ENCODE peak calls at places on chromosomes 6 and 20, in nine cellular contexts. V, T, I, A, R, W, N, P and D are unnamed samples.

GRCh38 chr6:3108746-3109414 is 9.6 kb upstream of the BPHL start:
- DNase-seq in V (no peak), T (no peak), I (no peak), A (no peak), R (no peak), W (no peak), N (no peak), P (no peak), D (peak; percentile 5)

GRCh38 chr20:1669304-1669703 is 11.7 kb upstream of the SIRPG start:
- DNase-seq in V (peak; percentile 54), T (no peak), I (no peak), A (no peak), R (peak; percentile 62), W (no peak), N (no peak), P (no peak), D (no peak)

GRCh38 chr6:35034411-35035171 is 106.5 kb downstream of the TCP11 start:
- DNase-seq in V (peak; percentile 71), T (no peak), I (no peak), A (peak; percentile 87), R (no peak), W (peak; percentile 53), N (peak; percentile 7), P (no peak), D (no peak)

GRCh38 chr6:45376310-45377040 is 1.3 kb downstream of the SUPT3H start:
- DNase-seq in V (no peak), T (no peak), I (no peak), A (no peak), R (peak; percentile 56), W (peak; percentile 6), N (no peak), P (no peak), D (peak; percentile 84)

GRCh38 chr6:42390228-42390934 is 61.3 kb downstream of the TRERF1 start:
- DNase-seq in V (no peak), T (no peak), I (no peak), A (no peak), R (no peak), W (no peak), N (no peak), P (no peak), D (no peak)

GRCh38 chr6:143165315-143165855 is 104.7 kb downstream of the AIG1 start:
- DNase-seq in V (no peak), T (no peak), I (no peak), A (no peak), R (no peak), W (no peak), N (no peak), P (no peak), D (no peak)

GRCh38 chr20:20094410-20094809 is 42.1 kb downstream of the CFAP61 start:
- DNase-seq in V (no peak), T (no peak), I (no peak), A (no peak), R (no peak), W (no peak), N (no peak), P (no peak), D (no peak)

GRCh38 chr6:157398151-157398550 is 17.2 kb downstream of the ZDHHC14 start:
- DNase-seq in V (no peak), T (no peak), I (no peak), A (no peak), R (no peak), W (no peak), N (no peak), P (no peak), D (no peak)

GRCh38 chr6:7763896-7764295 is 38.0 kb downstream of the BMP6 start:
- DNase-seq in V (no peak), T (no peak), I (no peak), A (no peak), R (no peak), W (no peak), N (no peak), P (no peak), D (no peak)

GRCh38 chr6:136791296-136792065 is 796 bp downstream of the MAP3K5 start:
- DNase-seq in V (peak; percentile 66), T (peak; percentile 41), I (peak; percentile 57), A (peak; percentile 73), R (peak; percentile 73), W (peak; percentile 58), N (peak; percentile 61), P (no peak), D (peak; percentile 62)

GRCh38 chr6:62492192-62492822 is 206.3 kb upstream of the KHDRBS2 start:
- DNase-seq in V (no peak), T (no peak), I (no peak), A (no peak), R (no peak), W (no peak), N (no peak), P (no peak), D (no peak)

GRCh38 chr20:32777177-32777956 is 15.2 kb downstream of the DNMT3B start:
- DNase-seq in V (no peak), T (no peak), I (no peak), A (no peak), R (no peak), W (no peak), N (no peak), P (no peak), D (peak; percentile 10)

GRCh38 chr20:35264755-35265154 is 13.2 kb downstream of the MMP24OS start:
- DNase-seq in V (no peak), T (no peak), I (no peak), A (no peak), R (peak; percentile 45), W (peak; percentile 55), N (peak; percentile 50), P (no peak), D (no peak)

GRCh38 chr6:93779086-93779858 is 359.9 kb upstream of the EPHA7 start:
- DNase-seq in V (peak; percentile 20), T (no peak), I (peak; percentile 23), A (no peak), R (peak; percentile 92), W (no peak), N (no peak), P (no peak), D (peak; percentile 85)
- TF ChIP-seq CTCF in V (peak; percentile 56), T (no peak), I (no peak), A (no peak), R (peak; percentile 64), W (no peak), N (no peak), P (peak; percentile 75), D (peak; percentile 48)

GRCh38 chr6:43455034-43455747 is at the start of gene DLK2:
- DNase-seq in V (no peak), T (no peak), I (no peak), A (no peak), R (no peak), W (peak; percentile 8), N (no peak), P (no peak), D (no peak)
- H3K4me3 ChIP-seq in V (peak within 1 kb of the TSS; percentile 70), T (peak within 1 kb of the TSS; percentile 51), I (peak within 1 kb of the TSS; percentile 54), A (peak within 1 kb of the TSS; percentile 46), R (peak within 1 kb of the TSS; percentile 54), W (peak within 1 kb of the TSS; percentile 60), N (peak within 1 kb of the TSS; percentile 62), P (peak within 1 kb of the TSS; percentile 75), D (peak within 1 kb of the TSS; percentile 61)

DNA sequence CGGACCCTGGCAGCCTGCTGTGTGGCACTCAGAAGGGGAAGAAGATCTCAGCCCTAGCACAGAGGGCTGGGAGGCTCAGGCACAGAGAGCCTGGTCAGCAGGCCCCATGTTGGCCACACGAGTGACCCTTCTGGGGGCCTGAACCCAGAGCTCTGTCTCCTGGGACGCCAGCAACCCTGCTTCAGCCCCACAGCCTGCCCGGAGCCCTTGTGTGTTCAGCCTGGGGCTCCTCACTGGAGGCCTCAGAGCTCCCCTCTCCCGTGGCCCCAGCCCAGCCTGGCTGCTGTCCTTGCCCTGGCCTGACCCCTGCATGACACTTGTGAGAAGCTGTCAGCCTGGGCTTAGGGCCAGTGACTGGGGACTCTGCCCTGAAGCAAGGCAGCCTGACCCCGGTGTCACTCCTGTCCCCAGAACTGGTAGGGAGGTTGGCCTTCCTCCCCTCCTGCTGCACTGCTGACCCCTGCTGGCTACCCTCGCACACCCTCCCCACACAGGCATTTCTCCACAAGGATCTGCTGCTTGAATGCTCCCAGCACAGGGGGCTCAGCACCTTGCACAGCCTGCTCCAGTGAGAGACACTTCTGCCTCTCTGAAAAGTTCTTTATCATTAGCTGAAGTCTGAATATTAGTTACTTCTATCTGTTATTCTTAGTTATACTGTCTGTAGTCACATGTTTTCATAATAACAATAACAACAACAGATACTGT is 15.4 kb upstream of the IP6K3 start:
- DNase-seq in V (peak; percentile 87), T (peak; percentile 84), I (no peak), A (peak; percentile 72), R (no peak), W (peak; percentile 67), N (peak; percentile 30), P (no peak), D (peak; percentile 39)
- TF ChIP-seq CTCF in V (peak; percentile 75), T (peak; percentile 73), I (peak; percentile 56), A (no peak), R (peak; percentile 66), W (peak; percentile 74), N (peak; percentile 91), P (peak; percentile 93), D (peak; percentile 61)

GRCh38 chr6:28125396-28125795 is 987 bp downstream of the ZSCAN16 start:
- DNase-seq in V (no peak), T (no peak), I (no peak), A (no peak), R (no peak), W (no peak), N (no peak), P (no peak), D (no peak)
- H3K4me3 ChIP-seq in V (peak overlapping the region; percentile 74), T (no peak overlapping the region), I (no peak overlapping the region), A (no peak overlapping the region), R (no peak overlapping the region), W (no peak overlapping the region), N (no peak overlapping the region), P (peak overlapping the region; percentile 87), D (no peak overlapping the region)

GRCh38 chr6:155828989-155829388 is 373.4 kb upstream of the NOX3 start:
- DNase-seq in V (no peak), T (no peak), I (no peak), A (no peak), R (no peak), W (peak; percentile 63), N (peak; percentile 54), P (no peak), D (no peak)

GRCh38 chr6:155829646-155830045 is 374.0 kb upstream of the NOX3 start:
- DNase-seq in V (no peak), T (no peak), I (no peak), A (no peak), R (no peak), W (peak; percentile 52), N (peak; percentile 25), P (no peak), D (no peak)

GRCh38 chr6:155837474-155837873 is 381.8 kb upstream of the NOX3 start:
- DNase-seq in V (no peak), T (no peak), I (no peak), A (no peak), R (no peak), W (no peak), N (no peak), P (no peak), D (no peak)

DNA sequence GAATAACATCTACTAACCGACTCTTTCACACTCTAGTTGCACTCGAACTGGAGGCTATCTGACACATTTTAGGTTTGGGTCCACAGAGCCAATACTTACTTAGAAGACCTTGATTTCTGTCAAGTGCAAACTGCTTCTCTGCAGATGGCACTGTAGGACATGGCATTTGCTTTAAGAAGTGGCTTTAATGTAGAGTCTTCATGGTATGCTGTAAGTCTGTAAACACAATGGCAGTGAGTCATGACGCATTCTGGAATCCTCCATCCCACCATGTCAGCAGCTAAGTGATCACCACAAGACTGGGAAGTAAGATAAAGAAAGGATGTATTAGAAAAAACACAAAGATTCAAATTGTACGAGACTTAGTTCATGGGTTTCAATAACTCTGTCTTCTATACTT is 377.0 kb upstream of the NOX3 start:
- DNase-seq in V (no peak), T (no peak), I (no peak), A (no peak), R (peak; percentile 76), W (peak; percentile 33), N (peak; percentile 3), P (peak; percentile 24), D (peak; percentile 73)
- TF ChIP-seq CTCF in V (no peak), T (no peak), I (no peak), A (no peak), R (peak; percentile 17), W (no peak), N (no peak), P (peak; percentile 27), D (no peak)